ENCODE peak calls at places on chromosomes 3 and 15, in seven cellular contexts. V is GM23248, P is HCT116, C is IMR-90, X is GM23338, D is endothelial cell of umbilical vein, U is HepG2. G is an unnamed sample.

GRCh38 chr3:36729204-36730056 is 34.9 kb downstream of the DCLK3 start:
- DNase-seq in V (peak), P (peak), C (peak), X (peak), D (peak), U (peak), G (peak)

GRCh38 chr3:17195192-17195611 is 310.4 kb downstream of the PLCL2 start:
- DNase-seq in V (peak), P (no peak), C (peak), X (no peak), D (no peak), U (no peak), G (no peak)

GRCh38 chr3:65596511-65597224 is 442.1 kb downstream of the MAGI1 start:
- DNase-seq in V (no peak), P (no peak), C (no peak), X (no peak), D (no peak), U (no peak), G (no peak)

GRCh38 chr15:61038387-61038786 is 190.7 kb downstream of the RORA start:
- DNase-seq in V (peak), P (no peak), C (peak), X (no peak), D (peak), U (no peak), G (peak)

GRCh38 chr3:126982125-126982521 is 792 bp upstream of the PLXNA1 start:
- DNase-seq in V (peak), P (no peak), C (peak), X (peak), D (no peak), U (no peak), G (peak)

GRCh38 chr3:99473321-99473751 is 165.1 kb upstream of the COL8A1 start:
- DNase-seq in V (peak), P (no peak), C (peak), X (no peak), D (no peak), U (no peak), G (peak)

GRCh38 chr3:120471643-120472042 is 20.9 kb upstream of the FSTL1 start:
- DNase-seq in V (peak), P (no peak), C (peak), X (no peak), D (no peak), U (no peak), G (peak)

GRCh38 chr3:127744875-127745274 is 72.1 kb downstream of the ABTB1 start:
- DNase-seq in V (no peak), P (no peak), C (no peak), X (no peak), D (no peak), U (no peak), G (no peak)

GRCh38 chr3:24264748-24265158 is 229.9 kb downstream of the THRB start:
- DNase-seq in V (peak), P (peak), C (peak), X (peak), D (peak), U (peak), G (peak)

GRCh38 chr15:33326908-33327307 is 16.1 kb downstream of the RYR3 start:
- DNase-seq in V (no peak), P (no peak), C (no peak), X (no peak), D (no peak), U (no peak), G (no peak)

GRCh38 chr15:33324609-33325008 is 13.8 kb downstream of the RYR3 start:
- DNase-seq in V (no peak), P (no peak), C (no peak), X (no peak), D (no peak), U (no peak), G (no peak)

GRCh38 chr15:33320017-33320416 is 9.2 kb downstream of the RYR3 start:
- DNase-seq in V (no peak), P (no peak), C (no peak), X (no peak), D (no peak), U (no peak), G (no peak)

GRCh38 chr15:33322091-33322490 is 11.3 kb downstream of the RYR3 start:
- DNase-seq in V (no peak), P (no peak), C (no peak), X (no peak), D (no peak), U (no peak), G (no peak)
- H2AFZ ChIP-seq in V (no peak), P (no peak), C (no peak), X (no peak), D (no peak), U (no peak), G (no peak)

GRCh38 chr3:136862611-136862951 is 573 bp downstream of the NCK1 start:
- DNase-seq in V (peak), P (peak), C (peak), X (peak), D (peak), U (peak), G (peak)
- H2AFZ ChIP-seq in V (peak), P (peak), C (peak), X (peak), D (peak), U (no peak), G (peak)

GRCh38 chr15:99210334-99210733 is 39.0 kb downstream of the TTC23 start:
- DNase-seq in V (no peak), P (no peak), C (no peak), X (no peak), D (no peak), U (no peak), G (no peak)
- H2AFZ ChIP-seq in V (no peak), P (no peak), C (no peak), X (no peak), D (no peak), U (no peak), G (no peak)

DNA sequence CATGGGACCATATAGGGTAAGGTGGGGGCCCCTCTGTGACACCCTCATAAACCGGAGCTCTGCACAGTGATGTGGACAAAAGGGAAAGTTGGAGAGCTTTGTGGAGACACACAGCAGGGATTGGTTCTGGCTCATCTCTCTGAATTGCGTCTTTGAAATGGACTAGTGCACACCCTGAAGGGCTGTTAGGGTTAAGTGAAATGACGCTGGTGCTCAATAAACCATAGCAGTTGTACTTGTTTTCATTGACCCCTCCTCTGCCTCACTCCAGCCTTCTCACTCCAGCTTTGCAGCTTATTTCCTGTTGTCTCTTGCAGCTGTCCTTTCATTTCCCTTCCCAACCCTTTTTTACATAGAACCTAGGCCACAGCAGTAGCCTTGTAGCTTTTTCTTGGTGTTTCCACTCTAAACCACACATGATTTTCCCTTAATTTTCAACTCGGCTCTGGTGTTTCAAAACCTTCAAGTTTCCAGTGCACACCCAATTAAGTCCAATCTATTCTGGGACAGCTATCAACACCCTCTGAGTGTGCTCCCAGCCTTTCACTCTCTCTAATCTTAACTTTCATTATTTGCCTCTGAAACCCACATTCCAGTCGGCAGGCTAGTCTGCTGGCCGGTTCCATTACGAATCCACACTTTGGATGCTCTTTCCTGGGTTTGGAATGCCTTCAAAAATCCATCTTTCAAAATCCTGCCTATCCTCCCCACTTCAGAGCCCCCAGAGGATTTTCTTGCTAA is 6.4 kb downstream of the C3orf52 start:
- DNase-seq in V (peak), P (no peak), C (peak), X (peak), D (no peak), U (no peak), G (no peak)
- H2AFZ ChIP-seq in V (peak), P (no peak), C (peak), X (no peak), D (no peak), U (no peak), G (no peak)

DNA sequence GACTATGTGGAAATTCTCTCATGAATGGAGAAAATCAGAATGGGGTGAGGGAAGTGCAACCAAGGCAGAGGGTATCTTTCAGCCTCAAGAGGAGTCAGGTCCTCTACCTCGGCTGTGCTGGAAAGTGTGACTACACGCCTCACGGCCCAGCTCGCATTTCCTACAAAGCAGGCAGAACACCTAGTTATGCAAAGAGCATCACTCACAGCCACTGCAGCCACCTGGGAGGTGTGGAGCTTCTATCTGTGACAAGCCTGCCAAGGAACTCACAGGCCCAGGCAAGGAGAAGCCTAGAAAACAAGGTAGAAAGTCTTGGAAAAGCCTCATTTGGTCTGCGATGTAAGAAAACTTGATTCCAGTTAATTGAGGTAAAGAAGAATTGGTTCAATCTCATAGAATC is 77.0 kb downstream of the TAMM41 start:
- DNase-seq in V (no peak), P (no peak), C (no peak), X (peak), D (no peak), U (no peak), G (no peak)
- H2AFZ ChIP-seq in V (no peak), P (no peak), C (no peak), X (no peak), D (no peak), U (no peak), G (peak)

DNA sequence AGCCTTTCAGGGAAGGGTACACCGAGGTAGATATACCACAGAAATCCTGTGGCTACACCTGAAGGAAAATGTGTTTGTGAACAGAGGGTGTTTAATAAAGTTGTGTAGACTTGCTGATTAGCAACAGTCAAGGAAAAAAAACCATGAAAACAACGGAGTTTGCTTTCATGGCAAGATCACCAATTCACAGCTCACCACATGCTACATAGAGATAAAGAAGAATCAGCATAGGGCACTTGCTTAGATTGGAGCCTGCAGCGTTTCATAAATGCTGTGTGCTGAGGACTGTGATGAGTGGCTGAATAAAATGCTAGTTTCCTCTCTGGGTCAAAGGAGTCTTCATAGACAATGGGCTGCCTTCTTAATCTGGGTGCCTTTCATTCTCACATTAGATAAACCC is 257.6 kb downstream of the SLC9A9 start:
- DNase-seq in V (no peak), P (no peak), C (no peak), X (no peak), D (peak), U (no peak), G (no peak)
- H2AFZ ChIP-seq in V (no peak), P (no peak), C (no peak), X (peak), D (no peak), U (no peak), G (no peak)

G was measured in PC-3.